ENCODE peak calls at places on chromosome 13, in six cellular contexts. U is esophagus squamous epithelium, Y is A673, O is heart right ventricle, A is cardiac muscle cell, G is body of pancreas. H is an unnamed sample. For H3K4me1, the result is how much of the 10 kb centered on the place peaks cover.

GRCh38 chr13:41670873-41671443 is 213.6 kb downstream of the RGCC start:
- DNase-seq in U (no peak), Y (no peak), O (no peak), A (no peak), G (no peak), H (no peak)

GRCh38 chr13:68056816-68057710 is 826.9 kb upstream of the PCDH9 start:
- DNase-seq in U (no peak), Y (no peak), O (no peak), A (no peak), G (peak), H (peak)

GRCh38 chr13:97057196-97057595 is 62.9 kb upstream of the OXGR1 start:
- DNase-seq in U (no peak), Y (peak), O (no peak), A (no peak), G (no peak), H (no peak)

GRCh38 chr13:51324714-51325440 is 14.6 kb upstream of the SERPINE3 start:
- DNase-seq in U (no peak), Y (no peak), O (no peak), A (no peak), G (no peak), H (no peak)

GRCh38 chr13:24043590-24044350 is 116.8 kb upstream of the SPATA13 start:
- DNase-seq in U (no peak), Y (no peak), O (no peak), A (no peak), G (no peak), H (no peak)

GRCh38 chr13:47215741-47216140 is 318.9 kb upstream of the HTR2A start:
- DNase-seq in U (no peak), Y (peak), O (no peak), A (no peak), G (no peak), H (peak)

GRCh38 chr13:76852991-76853390 is 33.2 kb downstream of the KCTD12 start:
- DNase-seq in U (no peak), Y (no peak), O (no peak), A (peak), G (no peak), H (peak)

GRCh38 chr13:108595416-108596257 is 33.8 kb upstream of the MYO16 start:
- DNase-seq in U (no peak), Y (no peak), O (no peak), A (peak), G (no peak), H (no peak)

GRCh38 chr13:103236213-103236612 is 170.0 kb upstream of the SLC10A2 start:
- DNase-seq in U (no peak), Y (peak), O (no peak), A (no peak), G (no peak), H (peak)

GRCh38 chr13:84433024-84433423 is 550.8 kb upstream of the SLITRK1 start:
- DNase-seq in U (no peak), Y (no peak), O (no peak), A (no peak), G (no peak), H (peak)

GRCh38 chr13:71979616-71980015 is 112.6 kb upstream of the DACH1 start:
- DNase-seq in U (no peak), Y (peak), O (no peak), A (peak), G (peak), H (peak)

GRCh38 chr13:47945738-47946137 is 55.3 kb downstream of the SUCLA2 start:
- DNase-seq in U (no peak), Y (no peak), O (no peak), A (no peak), G (no peak), H (peak)

GRCh38 chr13:72304121-72304745 is 423.2 kb downstream of the MZT1 start:
- DNase-seq in U (no peak), Y (no peak), O (no peak), A (no peak), G (no peak), H (no peak)

GRCh38 chr13:24931450-24932217 is 164.3 kb upstream of the PABPC3 start:
- DNase-seq in U (no peak), Y (no peak), O (no peak), A (peak), G (no peak), H (no peak)

GRCh38 chr13:105278797-105279425 is 1256.6 kb downstream of the EFNB2 start:
- DNase-seq in U (no peak), Y (no peak), O (no peak), A (peak), G (no peak), H (no peak)

GRCh38 chr13:79837741-79838450 is 356.9 kb downstream of the NDFIP2 start:
- DNase-seq in U (no peak), Y (peak), O (no peak), A (no peak), G (no peak), H (no peak)

GRCh38 chr13:35621989-35622388 is 145.5 kb upstream of the MAB21L1 start:
- DNase-seq in U (no peak), Y (no peak), O (no peak), A (no peak), G (no peak), H (peak)

GRCh38 chr13:32647926-32648325 is 61.7 kb downstream of the PDS5B start:
- DNase-seq in U (no peak), Y (no peak), O (no peak), A (no peak), G (no peak), H (no peak)

GRCh38 chr13:60369242-60369641 is 27.8 kb upstream of the TDRD3 start:
- DNase-seq in U (no peak), Y (peak), O (no peak), A (no peak), G (no peak), H (no peak)
- TF ChIP-seq CTCF in U (peak), Y (peak), O (no peak), A (peak), G (peak), H (peak)

GRCh38 chr13:40233731-40234195 is 432.7 kb downstream of the FOXO1 start:
- DNase-seq in U (no peak), Y (no peak), O (peak), A (no peak), G (peak), H (peak)

GRCh38 chr13:40238761-40239160 is 427.7 kb downstream of the FOXO1 start:
- DNase-seq in U (no peak), Y (no peak), O (no peak), A (no peak), G (no peak), H (no peak)

GRCh38 chr13:40236566-40237168 is 429.8 kb downstream of the FOXO1 start:
- DNase-seq in U (no peak), Y (no peak), O (peak), A (no peak), G (peak), H (peak)

GRCh38 chr13:40232321-40232720 is 434.1 kb downstream of the FOXO1 start:
- DNase-seq in U (no peak), Y (no peak), O (no peak), A (peak), G (no peak), H (no peak)

GRCh38 chr13:40235160-40235796 is 431.2 kb downstream of the FOXO1 start:
- DNase-seq in U (no peak), Y (no peak), O (no peak), A (no peak), G (no peak), H (no peak)
- H3K4me1 ChIP-seq in U (under half), Y (under half), O (under half), A (under half), G (under half), H (under half)

GRCh38 chr13:106480511-106480910 is 55.0 kb downstream of the EFNB2 start:
- DNase-seq in U (no peak), Y (no peak), O (no peak), A (no peak), G (no peak), H (no peak)

GRCh38 chr13:106481919-106482318 is 53.5 kb downstream of the EFNB2 start:
- DNase-seq in U (no peak), Y (no peak), O (no peak), A (no peak), G (no peak), H (no peak)

GRCh38 chr13:106486287-106486686 is 49.2 kb downstream of the EFNB2 start:
- DNase-seq in U (no peak), Y (no peak), O (no peak), A (no peak), G (no peak), H (no peak)

GRCh38 chr13:106484755-106485193 is 50.7 kb downstream of the EFNB2 start:
- DNase-seq in U (no peak), Y (no peak), O (peak), A (peak), G (no peak), H (no peak)

GRCh38 chr13:106484084-106484754 is 51.2 kb downstream of the EFNB2 start:
- DNase-seq in U (no peak), Y (no peak), O (no peak), A (no peak), G (no peak), H (no peak)
- H3K27ac ChIP-seq in U (peak), Y (no peak), O (peak), A (peak), G (no peak), H (no peak)

GRCh38 chr13:99218126-99218525 is 17.5 kb downstream of the UBAC2 start:
- DNase-seq in U (no peak), Y (no peak), O (no peak), A (no peak), G (no peak), H (no peak)

GRCh38 chr13:99218545-99218944 is 17.9 kb downstream of the UBAC2 start:
- DNase-seq in U (no peak), Y (no peak), O (peak), A (no peak), G (peak), H (peak)

GRCh38 chr13:99220199-99220931 is 19.7 kb downstream of the UBAC2 start:
- DNase-seq in U (no peak), Y (no peak), O (no peak), A (no peak), G (no peak), H (no peak)

GRCh38 chr13:99217461-99218101 is 16.9 kb downstream of the UBAC2 start:
- DNase-seq in U (no peak), Y (no peak), O (no peak), A (no peak), G (no peak), H (no peak)

DNA sequence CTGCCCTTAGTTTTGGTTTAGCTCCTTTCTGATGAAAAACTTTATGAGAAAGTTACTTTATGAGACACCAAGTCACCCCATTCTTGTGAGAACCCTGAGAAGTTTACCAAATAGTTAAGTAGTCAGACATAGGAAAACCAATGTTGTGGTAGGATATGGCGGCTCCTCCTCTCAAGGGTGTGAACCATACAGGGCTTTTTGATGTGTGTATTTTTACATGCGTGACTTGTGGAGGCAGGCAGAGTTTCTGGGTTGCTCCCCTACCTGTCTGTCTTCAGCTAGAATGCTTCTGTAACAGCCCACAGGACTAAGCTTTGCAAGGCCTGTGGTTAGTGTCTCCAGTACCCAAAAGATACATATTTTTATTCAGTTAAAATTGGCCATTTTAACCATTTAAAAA is 18.3 kb downstream of the UBAC2 start:
- DNase-seq in U (no peak), Y (no peak), O (no peak), A (no peak), G (no peak), H (no peak)
- TF ChIP-seq CTCF in U (no peak), Y (no peak), O (no peak), A (no peak), G (no peak), H (no peak)

GRCh38 chr13:21556051-21556450 is 47.9 kb downstream of the MICU2 start:
- DNase-seq in U (no peak), Y (no peak), O (no peak), A (no peak), G (no peak), H (no peak)
- H3K4me1 ChIP-seq in U (under half), Y (under half), O (under half), A (under half), G (under half), H (under half)

DNA sequence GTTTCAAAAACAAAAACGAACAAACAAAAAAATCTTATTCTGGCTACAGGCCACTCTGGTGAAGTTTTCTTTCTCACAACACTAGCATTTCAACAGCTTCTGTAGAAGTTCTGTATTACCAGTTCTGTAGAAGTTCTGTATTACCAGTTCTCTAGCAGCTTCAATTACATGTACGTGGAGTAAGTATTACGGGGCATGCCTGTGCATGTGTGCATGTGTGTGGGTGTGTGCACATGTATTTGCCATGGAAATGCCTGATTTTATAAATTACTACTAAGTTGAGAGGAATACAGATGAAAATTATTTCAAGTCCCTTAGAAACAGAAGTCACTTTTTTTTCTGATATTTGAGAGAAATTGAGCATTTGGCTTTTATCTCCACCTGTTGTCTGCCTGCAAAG is 414.2 kb downstream of the FOXO1 start:
- DNase-seq in U (no peak), Y (no peak), O (no peak), A (no peak), G (no peak), H (peak)
- H3K27ac ChIP-seq in U (peak), Y (no peak), O (peak), A (no peak), G (no peak), H (no peak)

GRCh38 chr13:91347996-91348905 is 764 bp downstream of the MIR17HG start:
- DNase-seq in U (no peak), Y (peak), O (peak), A (peak), G (peak), H (no peak)
- TF ChIP-seq CTCF in U (no peak), Y (no peak), O (peak), A (no peak), G (no peak), H (peak)

GRCh38 chr13:98217597-98217996 is 40.5 kb upstream of the RNF113B start:
- DNase-seq in U (no peak), Y (no peak), O (no peak), A (no peak), G (no peak), H (no peak)
- H3K4me1 ChIP-seq in U (under half), Y (half or more), O (half or more), A (under half), G (half or more), H (under half)

GRCh38 chr13:113010510-113010865 is 41.5 kb downstream of the MCF2L start:
- DNase-seq in U (no peak), Y (no peak), O (no peak), A (no peak), G (no peak), H (no peak)
- H3K27ac ChIP-seq in U (no peak), Y (no peak), O (peak), A (no peak), G (no peak), H (no peak)

H was measured in foreskin keratinocyte.